ENCODE peak calls at places on chromosome 18, in five cellular contexts. J, W, N, X and E are unnamed samples.
A peak's percentile ranks its signal among the peaks of the same experiment; 100 is the strongest.

GRCh38 chr18:31648966-31649429 is 35.4 kb downstream of the B4GALT6 start:
- DNase-seq in J (no peak), W (peak; percentile 56), X (peak; percentile 65), N (no peak), E (no peak)

GRCh38 chr18:78376036-78376435 is 603.6 kb upstream of the SALL3 start:
- DNase-seq in N (peak; percentile 58), X (no peak), W (no peak), J (no peak), E (peak; percentile 69)

GRCh38 chr18:44895176-44895798 is 214.6 kb downstream of the SETBP1 start:
- DNase-seq in N (no peak), X (peak; percentile 83), W (peak; percentile 82), J (peak; percentile 30), E (no peak)

GRCh38 chr18:25743661-25744151 is 346.7 kb downstream of the SS18 start:
- DNase-seq in J (no peak), W (no peak), N (no peak), X (no peak), E (no peak)

GRCh38 chr18:21826196-21826595 is 85.6 kb downstream of the MIB1 start:
- DNase-seq in X (peak; percentile 71), N (no peak), W (peak; percentile 69), J (no peak), E (no peak)

GRCh38 chr18:22489694-22490093 is 72.0 kb upstream of the CTAGE1 start:
- DNase-seq in W (no peak), J (no peak), N (no peak), X (peak; percentile 26), E (no peak)

GRCh38 chr18:42936289-42936688 is 179.2 kb downstream of the RIT2 start:
- DNase-seq in W (no peak), J (no peak), X (no peak), N (no peak), E (no peak)

GRCh38 chr18:21243041-21243431 is 1.0 kb downstream of the GREB1L start:
- DNase-seq in N (no peak), W (no peak), X (no peak), J (no peak), E (peak; percentile 32)

GRCh38 chr18:47246027-47246971 is 5.2 kb downstream of the SKOR2 start:
- DNase-seq in N (no peak), W (no peak), J (no peak), X (no peak), E (no peak)

GRCh38 chr18:37254973-37255372 is 310.6 kb downstream of the CELF4 start:
- DNase-seq in X (no peak), N (no peak), J (no peak), W (no peak), E (no peak)

GRCh38 chr18:45012286-45012685 is 331.6 kb downstream of the SETBP1 start:
- DNase-seq in J (no peak), W (no peak), X (no peak), N (no peak), E (no peak)

GRCh38 chr18:22189431-22189830 is 20.0 kb downstream of the GATA6 start:
- DNase-seq in J (no peak), X (peak; percentile 72), N (no peak), W (peak; percentile 87), E (no peak)

GRCh38 chr18:73118121-73118816 is 250.5 kb upstream of the NETO1 start:
- DNase-seq in W (peak; percentile 76), J (no peak), N (no peak), X (peak; percentile 3), E (no peak)

GRCh38 chr18:3525870-3526420 is 76.0 kb downstream of the TGIF1 start:
- DNase-seq in W (peak; percentile 17), X (no peak), J (no peak), N (no peak), E (no peak)

GRCh38 chr18:67217551-67218166 is 298.9 kb downstream of the DSEL start:
- DNase-seq in J (peak; percentile 37), N (peak; percentile 61), W (peak; percentile 89), X (peak; percentile 87), E (peak; percentile 40)

GRCh38 chr18:3451166-3451988 is 1.4 kb downstream of the TGIF1 start:
- DNase-seq in J (peak; percentile 95), X (peak; percentile 93), N (peak; percentile 97), W (peak; percentile 97), E (peak; percentile 75)

GRCh38 chr18:5476961-5477800 is 66.6 kb downstream of the EPB41L3 start:
- DNase-seq in N (no peak), W (no peak), J (no peak), X (no peak), E (no peak)

GRCh38 chr18:21004721-21005120 is 106.9 kb downstream of the ROCK1 start:
- DNase-seq in J (peak; percentile 56), X (peak; percentile 94), N (no peak), W (peak; percentile 98), E (no peak)

GRCh38 chr18:8301427-8302172 is 307.6 kb upstream of the RAB12 start:
- DNase-seq in X (no peak), J (no peak), W (peak; percentile 34), N (no peak), E (no peak)

GRCh38 chr18:70650878-70651277 is 362.0 kb downstream of the SOCS6 start:
- DNase-seq in J (no peak), N (no peak), W (no peak), X (no peak), E (no peak)

GRCh38 chr18:22141211-22141610 is 28.2 kb upstream of the GATA6 start:
- DNase-seq in X (no peak), N (no peak), W (no peak), J (no peak), E (no peak)

GRCh38 chr18:55381277-55381676 is 206.7 kb downstream of the TCF4 start:
- DNase-seq in N (no peak), J (no peak), W (peak; percentile 92), X (peak; percentile 52), E (no peak)

GRCh38 chr18:21264651-21265050 is 22.6 kb downstream of the GREB1L start:
- DNase-seq in N (peak; percentile 36), W (no peak), J (no peak), X (peak; percentile 47), E (no peak)

GRCh38 chr18:23227729-23228075 is 92.4 kb downstream of the CABLES1 start:
- DNase-seq in J (no peak), N (no peak), X (no peak), W (no peak), E (no peak)

GRCh38 chr18:54360406-54360805 is 2.7 kb downstream of the C18orf54 start:
- DNase-seq in J (no peak), X (peak; percentile 16), N (no peak), W (peak; percentile 30), E (no peak)

GRCh38 chr18:57959278-57959677 is 84.7 kb upstream of the NEDD4L start:
- DNase-seq in X (peak; percentile 53), W (peak; percentile 67), N (peak; percentile 8), J (no peak), E (no peak)

GRCh38 chr18:60984496-60984895 is 348.7 kb upstream of the CDH20 start:
- DNase-seq in X (peak; percentile 71), W (peak; percentile 95), N (no peak), J (no peak), E (no peak)

GRCh38 chr18:50853863-50854271 is 25.1 kb upstream of the ME2 start:
- DNase-seq in J (no peak), N (no peak), X (peak; percentile 85), W (peak; percentile 64), E (no peak)

GRCh38 chr18:58241877-58242276 is 197.9 kb downstream of the NEDD4L start:
- DNase-seq in W (peak; percentile 81), N (no peak), J (no peak), X (peak; percentile 74), E (peak; percentile 62)

GRCh38 chr18:34767601-34768027 is 57.5 kb downstream of the DTNA start:
- DNase-seq in J (no peak), N (no peak), W (peak; percentile 89), X (peak; percentile 73), E (no peak)

GRCh38 chr18:79871026-79871390 is 73.3 kb downstream of the KCNG2 start:
- DNase-seq in X (no peak), N (no peak), J (no peak), W (no peak), E (no peak)

GRCh38 chr18:70142021-70142420 is 63.5 kb downstream of the RTTN start:
- DNase-seq in W (no peak), N (no peak), J (no peak), X (no peak), E (no peak)

GRCh38 chr18:24734058-24734457 is 273.6 kb downstream of the HRH4 start:
- DNase-seq in J (no peak), N (peak; percentile 42), X (no peak), W (peak; percentile 2), E (peak; percentile 52)
- TF ChIP-seq CTCF in J (no peak), N (peak; percentile 52), X (no peak), W (no peak), E (peak; percentile 22)

GRCh38 chr18:62715829-62716678 is 713 bp downstream of the PHLPP1 start:
- DNase-seq in J (peak; percentile 48), W (peak; percentile 75), N (peak; percentile 60), X (peak; percentile 67), E (peak; percentile 70)

GRCh38 chr18:62715439-62715792 is at the start of gene PHLPP1:
- DNase-seq in J (no peak), N (no peak), X (no peak), W (no peak), E (no peak)

GRCh38 chr18:62717850-62718229 is 2.5 kb downstream of the PHLPP1 start:
- DNase-seq in X (peak; percentile 40), W (peak; percentile 64), J (no peak), N (no peak), E (no peak)

GRCh38 chr18:62717059-62717849 is 1.9 kb downstream of the PHLPP1 start:
- DNase-seq in W (peak; percentile 53), J (no peak), N (peak; percentile 23), X (peak; percentile 48), E (no peak)

GRCh38 chr18:62716679-62717058 is 1.3 kb downstream of the PHLPP1 start:
- DNase-seq in X (no peak), W (peak; percentile 35), J (peak; percentile 30), N (peak; percentile 69), E (peak; percentile 75)
- TF ChIP-seq CTCF in X (no peak), W (peak; percentile 36), J (peak; percentile 17), N (no peak), E (no peak)

DNA sequence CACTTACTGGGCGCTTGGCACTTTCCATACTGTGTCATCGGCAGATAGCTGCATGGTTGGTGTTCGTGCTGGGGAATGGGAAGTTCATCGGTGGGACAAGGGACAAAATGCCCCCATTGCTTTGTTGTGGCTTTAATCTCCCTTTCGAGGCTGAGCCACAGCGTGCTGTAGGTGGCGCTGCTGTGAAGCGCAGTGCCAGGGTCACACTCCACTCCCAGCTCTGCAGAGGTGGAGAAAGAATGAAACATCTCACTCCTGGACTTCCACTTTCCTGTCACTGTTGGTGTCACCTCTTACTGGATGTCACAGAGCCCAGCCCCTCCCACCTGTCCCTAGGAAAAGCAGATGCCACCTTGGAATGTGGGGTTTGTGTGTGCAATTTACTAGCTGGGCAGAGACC is 8.7 kb downstream of the TYMS start:
- DNase-seq in N (no peak), J (no peak), W (no peak), X (no peak), E (no peak)
- TF ChIP-seq CTCF in N (no peak), J (no peak), W (peak; percentile 42), X (peak; percentile 18), E (no peak)

GRCh38 chr18:12766986-12767433 is 64.2 kb downstream of the PSMG2 start:
- DNase-seq in X (no peak), J (no peak), W (no peak), N (peak; percentile 62), E (peak; percentile 40)
- TF ChIP-seq CTCF in X (no peak), J (no peak), W (peak; percentile 1), N (peak; percentile 41), E (peak; percentile 6)